ENCODE peak calls at places on chromosomes 5 and 9, in eight cellular contexts. K is left ventricle myocardium inferior, M is K562, T is colonic mucosa, Y is iPS DF 6.9, B is astrocyte, S is neuronal stem cell, Z is spleen. F is an unnamed sample. For H3K4me1, the result is how much of the 10 kb centered on the place peaks cover.

GRCh38 chr9:129111143-129111761 is at the start of gene PTPA:
- DNase-seq in Y (peak), Z (peak), T (peak), K (peak), B (peak), M (peak), S (peak), F (peak)

GRCh38 chr5:43152946-43153345 is 32.2 kb downstream of the ZNF131 start:
- DNase-seq in Z (no peak), B (peak), K (no peak), S (no peak), Y (no peak), M (no peak), T (no peak), F (no peak)

GRCh38 chr9:15282567-15282966 is 24.4 kb downstream of the TTC39B start:
- DNase-seq in K (no peak), T (no peak), B (no peak), S (no peak), Z (no peak), M (no peak), Y (no peak), F (no peak)

GRCh38 chr5:15821506-15821905 is 321.5 kb downstream of the FBXL7 start:
- DNase-seq in B (peak), Y (no peak), K (no peak), T (no peak), M (no peak), S (no peak), Z (no peak), F (no peak)

GRCh38 chr9:28774433-28775029 is 1201.2 kb upstream of the C9orf72 start:
- DNase-seq in K (no peak), S (peak), M (no peak), Z (no peak), T (no peak), B (peak), Y (no peak), F (no peak)

GRCh38 chr5:172455511-172456061 is 1.3 kb upstream of the SH3PXD2B start:
- DNase-seq in T (peak), S (no peak), M (no peak), Z (no peak), B (peak), K (no peak), Y (no peak), F (no peak)

GRCh38 chr5:169296456-169297220 is 4.3 kb downstream of the SLIT3 start:
- DNase-seq in K (no peak), T (peak), Y (no peak), S (no peak), B (peak), M (no peak), Z (no peak), F (no peak)

GRCh38 chr5:127011961-127012644 is 18.3 kb downstream of the MARCHF3 start:
- DNase-seq in S (no peak), B (peak), Z (no peak), Y (no peak), M (no peak), T (no peak), K (no peak), F (no peak)

GRCh38 chr5:52638732-52639131 is 149.0 kb upstream of the ITGA1 start:
- DNase-seq in M (no peak), K (no peak), T (no peak), Z (no peak), S (no peak), Y (no peak), B (no peak), F (no peak)

DNA sequence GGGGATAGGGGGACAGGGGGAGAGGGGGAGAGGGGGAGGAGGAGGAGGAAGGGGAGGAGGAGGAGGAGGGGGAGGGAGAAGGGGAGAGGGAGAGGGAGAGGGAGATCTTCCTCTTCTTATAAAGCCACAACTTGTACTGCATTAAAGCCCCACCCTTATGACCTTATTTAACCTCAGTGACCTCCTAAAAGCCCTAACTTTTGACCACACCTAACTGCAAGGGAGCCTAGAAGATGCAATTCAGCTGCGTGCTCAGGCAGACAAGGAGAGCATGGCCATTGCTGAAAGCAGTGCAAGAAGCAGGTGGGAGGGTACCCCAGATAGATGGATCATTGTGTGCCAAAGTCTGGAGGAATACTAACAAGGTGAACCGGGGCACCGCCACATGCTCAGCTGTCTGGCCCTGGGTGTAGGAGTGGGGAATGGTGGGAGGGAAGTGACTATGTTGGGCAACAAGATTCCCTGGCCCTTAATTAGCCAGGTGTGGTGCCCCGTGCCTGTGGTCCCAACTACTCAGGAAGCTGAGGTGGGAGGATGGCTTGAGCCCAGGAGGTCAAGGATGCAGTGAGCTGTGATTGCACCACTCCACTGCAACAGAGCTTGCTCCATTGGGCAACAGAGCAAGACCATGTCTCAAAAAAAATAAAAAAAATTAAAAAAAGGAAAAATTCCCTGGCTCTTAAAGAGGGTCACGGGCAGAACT is 125.4 kb upstream of the BOD1 start:
- DNase-seq in Y (no peak), M (no peak), T (no peak), S (no peak), B (no peak), K (no peak), Z (no peak), F (no peak)
- H3K4me1 ChIP-seq in Y (under half), M (under half), T (under half), S (under half), B (under half), K (under half), Z (under half), F (under half)

DNA sequence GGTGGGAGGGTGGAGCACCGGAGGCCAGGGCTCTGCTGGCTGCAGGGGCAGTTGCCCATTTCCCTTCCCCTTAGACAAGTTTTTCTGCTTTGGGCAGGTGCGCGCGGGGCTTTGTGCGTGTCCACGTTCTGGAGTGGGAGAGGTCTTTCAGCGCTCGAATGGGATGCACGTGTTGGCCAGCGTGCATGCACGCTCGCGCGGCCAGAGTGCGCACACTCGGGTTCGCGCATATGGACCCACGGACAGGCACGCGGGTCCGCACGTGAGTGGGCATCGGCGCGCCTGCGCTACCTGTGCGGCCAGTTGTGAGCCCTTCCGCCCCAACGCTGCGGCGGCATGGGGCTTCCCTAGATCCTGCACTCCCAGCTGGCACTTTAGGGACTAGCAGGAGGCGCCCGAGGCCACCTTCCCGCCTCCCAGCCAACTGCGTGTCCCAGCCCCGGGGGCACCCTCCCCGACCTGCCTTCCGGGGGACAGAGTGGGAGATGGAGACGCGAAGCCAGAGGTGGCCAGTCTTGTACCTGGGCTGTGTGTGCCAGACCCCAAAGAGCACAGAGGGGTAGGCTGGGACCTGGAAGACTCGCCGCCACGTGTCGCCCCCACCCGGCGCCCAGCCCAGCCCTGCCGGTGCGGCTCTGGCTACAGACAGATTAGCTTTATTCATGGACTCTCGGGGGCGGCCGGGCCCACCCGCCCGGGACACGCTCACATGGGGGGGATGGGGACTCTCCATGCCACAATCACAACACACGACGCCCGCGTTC is 9.8 kb upstream of the GPRIN1 start:
- DNase-seq in S (no peak), B (no peak), T (no peak), Y (no peak), M (no peak), K (no peak), Z (no peak), F (no peak)
- H3K4me3 ChIP-seq in S (peak), B (no peak), T (no peak), Y (peak), M (peak), K (peak), Z (peak), F (no peak)

DNA sequence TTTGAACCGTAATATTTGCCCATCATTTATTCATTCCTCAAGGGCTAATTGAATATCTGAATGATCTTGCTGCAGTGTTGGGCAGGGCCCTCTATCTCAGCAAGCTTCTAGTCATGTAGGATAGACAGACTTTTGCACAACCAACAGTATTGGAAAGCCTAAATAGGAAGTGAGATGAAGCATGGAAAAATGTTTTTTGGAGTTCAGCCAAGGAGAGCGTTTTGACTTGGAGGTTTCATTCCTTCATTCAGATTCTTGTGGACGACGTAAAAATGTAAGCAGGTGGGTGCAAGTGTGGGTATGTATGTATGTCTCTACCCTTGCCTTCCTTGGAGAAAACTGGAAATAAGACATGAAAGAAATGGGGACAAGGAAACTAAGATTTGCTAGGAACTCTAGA is 15.5 kb downstream of the DAPK1 start:
- DNase-seq in T (no peak), Z (no peak), K (no peak), M (no peak), B (no peak), Y (no peak), S (no peak), F (no peak)
- H3K4me1 ChIP-seq in T (under half), Z (under half), K (under half), M (under half), B (under half), Y (under half), S (under half), F (under half)

GRCh38 chr9:89135572-89135971 is 43.0 kb downstream of the SHC3 start:
- DNase-seq in M (no peak), T (no peak), B (no peak), K (no peak), Z (no peak), S (no peak), Y (no peak), F (no peak)

GRCh38 chr9:89138463-89139390 is 39.9 kb downstream of the SHC3 start:
- DNase-seq in Z (no peak), S (no peak), K (no peak), B (peak), Y (no peak), M (no peak), T (no peak), F (no peak)

GRCh38 chr9:89134709-89135108 is 43.9 kb downstream of the SHC3 start:
- DNase-seq in S (no peak), T (no peak), Z (no peak), K (no peak), B (no peak), Y (no peak), M (no peak), F (no peak)

GRCh38 chr9:89139450-89139849 is 39.2 kb downstream of the SHC3 start:
- DNase-seq in S (no peak), Z (no peak), Y (no peak), M (no peak), T (no peak), B (peak), K (no peak), F (no peak)

DNA sequence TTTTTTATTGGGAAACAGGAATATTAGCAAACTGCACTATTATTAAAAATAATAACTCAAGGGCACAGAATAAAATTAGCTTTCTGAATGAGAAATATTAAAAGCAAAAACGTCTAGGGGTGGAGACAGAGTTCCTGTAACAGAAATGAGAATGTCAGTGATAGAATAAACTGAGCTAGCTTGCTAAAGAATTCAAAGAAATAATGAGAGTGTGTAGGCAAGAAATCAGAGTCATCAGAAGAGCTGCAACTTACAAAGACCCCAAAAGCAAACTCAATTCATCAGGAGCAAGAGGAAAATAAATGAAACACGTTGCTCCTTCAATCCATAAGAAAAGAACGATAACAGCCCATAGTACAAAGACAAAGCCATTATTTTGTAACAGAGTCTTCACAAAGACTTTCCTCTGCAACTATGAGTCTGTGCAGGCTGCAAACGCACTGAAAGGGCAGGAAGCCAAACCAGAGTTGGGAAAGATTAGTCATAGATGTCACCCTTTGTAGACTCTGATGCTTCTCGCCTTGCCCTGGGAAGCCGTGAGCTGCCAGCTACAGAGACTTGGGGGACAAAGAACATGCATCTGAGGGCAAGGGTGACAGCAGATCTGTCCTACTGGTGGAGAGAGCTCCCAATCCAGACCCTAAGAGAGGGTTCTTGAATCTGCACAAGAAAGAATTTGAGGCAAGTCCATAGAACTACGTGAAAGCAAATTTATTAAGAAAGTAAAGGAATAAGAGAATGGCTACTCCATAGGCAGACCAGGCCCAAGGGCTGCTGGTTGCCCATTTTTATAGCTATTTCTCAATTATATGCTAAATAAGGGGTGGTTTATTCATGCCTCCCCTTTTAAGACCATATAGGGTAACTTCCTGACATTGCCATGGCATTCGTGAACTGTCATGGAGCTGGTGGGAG is 40.8 kb downstream of the SHC3 start:
- DNase-seq in M (no peak), T (peak), B (peak), Y (no peak), S (no peak), Z (no peak), K (peak), F (no peak)
- H3K4me3 ChIP-seq in M (no peak), T (no peak), B (peak), Y (no peak), S (no peak), Z (no peak), K (no peak), F (no peak)

GRCh38 chr9:135033487-135033886 is 54.0 kb upstream of the OLFM1 start:
- DNase-seq in B (no peak), T (no peak), K (no peak), Z (peak), M (no peak), S (no peak), Y (no peak), F (no peak)
- H3K4me1 ChIP-seq in B (under half), T (under half), K (under half), Z (under half), M (under half), S (under half), Y (under half), F (under half)

GRCh38 chr5:851076-851475 is 290 bp upstream of the ZDHHC11 start:
- DNase-seq in T (no peak), Y (no peak), S (no peak), B (no peak), M (no peak), Z (peak), K (no peak), F (no peak)

GRCh38 chr5:850511-851006 is at the start of gene ZDHHC11:
- DNase-seq in M (peak), B (no peak), Z (peak), T (no peak), S (no peak), K (peak), Y (no peak), F (no peak)

GRCh38 chr5:851553-851952 is 767 bp upstream of the ZDHHC11 start:
- DNase-seq in K (peak), Z (no peak), Y (no peak), B (no peak), T (no peak), S (no peak), M (no peak), F (no peak)

GRCh38 chr5:852431-853401 is 1.9 kb upstream of the ZDHHC11 start:
- DNase-seq in K (no peak), M (no peak), B (no peak), T (no peak), Z (peak), S (no peak), Y (no peak), F (no peak)

DNA sequence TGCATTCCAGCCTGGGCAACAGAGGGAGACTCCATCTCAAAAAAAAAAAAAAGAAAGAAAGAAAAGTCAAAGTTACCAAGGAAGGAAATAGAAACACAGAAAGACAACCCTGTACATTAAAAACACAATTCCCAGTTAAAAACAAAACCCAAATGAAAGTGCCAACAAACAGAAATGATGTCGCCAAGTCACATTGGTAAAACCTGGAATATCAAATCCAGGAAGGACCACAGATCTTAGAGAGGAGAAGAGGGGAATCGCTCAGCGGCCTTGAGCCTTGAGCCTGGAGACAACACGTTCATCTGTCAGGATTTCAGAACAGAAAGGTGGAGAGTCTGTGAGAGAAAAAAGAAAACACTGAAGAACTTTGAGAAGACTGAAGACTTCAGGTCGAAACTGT is 1.2 kb upstream of the ZDHHC11 start:
- DNase-seq in S (no peak), Y (no peak), K (no peak), B (no peak), M (no peak), T (no peak), Z (no peak), F (no peak)
- H3K4me3 ChIP-seq in S (no peak), Y (no peak), K (no peak), B (no peak), M (no peak), T (no peak), Z (no peak), F (no peak)

F was measured in HAP-1.